ENCODE peak calls at places on chromosomes 2 and 18, in nine cellular contexts. One of them, this sample, is unnamed.

GRCh38 chr2:20618886-20619521 is 31.9 kb downstream of the HS1BP3 start:
- DNase-seq in mammary epithelial cell: no peak
- DNase-seq in left cardiac atrium: no peak
- DNase-seq in HTR-8/SVneo: no peak
- DNase-seq in H1: no peak
- DNase-seq in CD8-positive, alpha-beta memory T cell: no peak
- DNase-seq in activated CD8-positive, alpha-beta memory T cell treated with anti-CD3 and anti-CD28 coated beads for 1 hour: no peak
- DNase-seq in thoracic aorta: no peak
- DNase-seq in cardiac muscle cell: no peak
- DNase-seq in this sample: peak

GRCh38 chr2:168037772-168038171 is 209.6 kb downstream of the STK39 start:
- DNase-seq in H1: no peak
- DNase-seq in cardiac muscle cell: no peak
- DNase-seq in CD8-positive, alpha-beta memory T cell: no peak
- DNase-seq in left cardiac atrium: no peak
- DNase-seq in activated CD8-positive, alpha-beta memory T cell treated with anti-CD3 and anti-CD28 coated beads for 1 hour: no peak
- DNase-seq in mammary epithelial cell: no peak
- DNase-seq in HTR-8/SVneo: no peak
- DNase-seq in thoracic aorta: no peak
- DNase-seq in this sample: no peak

GRCh38 chr2:230097841-230098240 is 29.1 kb upstream of the SLC16A14 start:
- DNase-seq in cardiac muscle cell: no peak
- DNase-seq in left cardiac atrium: no peak
- DNase-seq in HTR-8/SVneo: no peak
- DNase-seq in H1: no peak
- DNase-seq in activated CD8-positive, alpha-beta memory T cell treated with anti-CD3 and anti-CD28 coated beads for 1 hour: no peak
- DNase-seq in thoracic aorta: no peak
- DNase-seq in CD8-positive, alpha-beta memory T cell: no peak
- DNase-seq in mammary epithelial cell: no peak
- DNase-seq in this sample: no peak

GRCh38 chr2:189799531-189799930 is 15.3 kb downstream of the PMS1 start:
- DNase-seq in HTR-8/SVneo: peak
- DNase-seq in CD8-positive, alpha-beta memory T cell: no peak
- DNase-seq in cardiac muscle cell: no peak
- DNase-seq in thoracic aorta: no peak
- DNase-seq in H1: no peak
- DNase-seq in activated CD8-positive, alpha-beta memory T cell treated with anti-CD3 and anti-CD28 coated beads for 1 hour: no peak
- DNase-seq in mammary epithelial cell: peak
- DNase-seq in left cardiac atrium: no peak
- DNase-seq in this sample: no peak

GRCh38 chr2:98065804-98066203 is 21.2 kb upstream of the VWA3B start:
- DNase-seq in CD8-positive, alpha-beta memory T cell: no peak
- DNase-seq in H1: no peak
- DNase-seq in mammary epithelial cell: no peak
- DNase-seq in HTR-8/SVneo: no peak
- DNase-seq in activated CD8-positive, alpha-beta memory T cell treated with anti-CD3 and anti-CD28 coated beads for 1 hour: no peak
- DNase-seq in thoracic aorta: no peak
- DNase-seq in left cardiac atrium: no peak
- DNase-seq in cardiac muscle cell: no peak
- DNase-seq in this sample: no peak

GRCh38 chr2:102142829-102143449 is 393 bp downstream of the IL1R1 start:
- DNase-seq in CD8-positive, alpha-beta memory T cell: no peak
- DNase-seq in cardiac muscle cell: no peak
- DNase-seq in mammary epithelial cell: peak
- DNase-seq in left cardiac atrium: no peak
- DNase-seq in H1: no peak
- DNase-seq in activated CD8-positive, alpha-beta memory T cell treated with anti-CD3 and anti-CD28 coated beads for 1 hour: no peak
- DNase-seq in HTR-8/SVneo: no peak
- DNase-seq in thoracic aorta: no peak
- DNase-seq in this sample: no peak

GRCh38 chr2:27736031-27736889 is 35.3 kb upstream of the MRPL33 start:
- DNase-seq in CD8-positive, alpha-beta memory T cell: no peak
- DNase-seq in left cardiac atrium: no peak
- DNase-seq in cardiac muscle cell: no peak
- DNase-seq in H1: no peak
- DNase-seq in HTR-8/SVneo: no peak
- DNase-seq in thoracic aorta: no peak
- DNase-seq in mammary epithelial cell: no peak
- DNase-seq in activated CD8-positive, alpha-beta memory T cell treated with anti-CD3 and anti-CD28 coated beads for 1 hour: no peak
- DNase-seq in this sample: peak

GRCh38 chr2:240856151-240856980 is 12.3 kb upstream of the AGXT start:
- DNase-seq in activated CD8-positive, alpha-beta memory T cell treated with anti-CD3 and anti-CD28 coated beads for 1 hour: no peak
- DNase-seq in HTR-8/SVneo: no peak
- DNase-seq in H1: peak
- DNase-seq in mammary epithelial cell: no peak
- DNase-seq in CD8-positive, alpha-beta memory T cell: no peak
- DNase-seq in cardiac muscle cell: no peak
- DNase-seq in thoracic aorta: no peak
- DNase-seq in left cardiac atrium: no peak
- DNase-seq in this sample: peak

GRCh38 chr18:36499938-36500337 is 202.4 kb downstream of the FHOD3 start:
- DNase-seq in cardiac muscle cell: no peak
- DNase-seq in HTR-8/SVneo: no peak
- DNase-seq in left cardiac atrium: no peak
- DNase-seq in activated CD8-positive, alpha-beta memory T cell treated with anti-CD3 and anti-CD28 coated beads for 1 hour: no peak
- DNase-seq in CD8-positive, alpha-beta memory T cell: no peak
- DNase-seq in H1: no peak
- DNase-seq in mammary epithelial cell: peak
- DNase-seq in thoracic aorta: no peak
- DNase-seq in this sample: no peak

GRCh38 chr2:3242747-3243369 is 134.8 kb downstream of the EIPR1 start:
- DNase-seq in HTR-8/SVneo: no peak
- DNase-seq in activated CD8-positive, alpha-beta memory T cell treated with anti-CD3 and anti-CD28 coated beads for 1 hour: peak
- DNase-seq in left cardiac atrium: no peak
- DNase-seq in mammary epithelial cell: no peak
- DNase-seq in H1: no peak
- DNase-seq in thoracic aorta: no peak
- DNase-seq in CD8-positive, alpha-beta memory T cell: peak
- DNase-seq in cardiac muscle cell: no peak
- DNase-seq in this sample: no peak

GRCh38 chr18:68489018-68489792 is 225.7 kb downstream of the TMX3 start:
- DNase-seq in HTR-8/SVneo: no peak
- DNase-seq in H1: peak
- DNase-seq in cardiac muscle cell: no peak
- DNase-seq in mammary epithelial cell: no peak
- DNase-seq in left cardiac atrium: no peak
- DNase-seq in CD8-positive, alpha-beta memory T cell: no peak
- DNase-seq in thoracic aorta: no peak
- DNase-seq in activated CD8-positive, alpha-beta memory T cell treated with anti-CD3 and anti-CD28 coated beads for 1 hour: no peak
- DNase-seq in this sample: no peak

GRCh38 chr18:58051765-58052460 is 7.9 kb downstream of the NEDD4L start:
- DNase-seq in H1: no peak
- DNase-seq in left cardiac atrium: no peak
- DNase-seq in HTR-8/SVneo: no peak
- DNase-seq in activated CD8-positive, alpha-beta memory T cell treated with anti-CD3 and anti-CD28 coated beads for 1 hour: no peak
- DNase-seq in CD8-positive, alpha-beta memory T cell: no peak
- DNase-seq in cardiac muscle cell: no peak
- DNase-seq in mammary epithelial cell: peak
- DNase-seq in thoracic aorta: no peak
- DNase-seq in this sample: no peak

GRCh38 chr2:191946471-191947182 is 99.7 kb upstream of the CAVIN2 start:
- DNase-seq in CD8-positive, alpha-beta memory T cell: no peak
- DNase-seq in cardiac muscle cell: no peak
- DNase-seq in H1: no peak
- DNase-seq in mammary epithelial cell: no peak
- DNase-seq in thoracic aorta: no peak
- DNase-seq in activated CD8-positive, alpha-beta memory T cell treated with anti-CD3 and anti-CD28 coated beads for 1 hour: no peak
- DNase-seq in HTR-8/SVneo: no peak
- DNase-seq in left cardiac atrium: no peak
- DNase-seq in this sample: no peak

GRCh38 chr2:70686577-70687460 is 81.2 kb downstream of the ADD2 start:
- DNase-seq in left cardiac atrium: peak
- DNase-seq in HTR-8/SVneo: peak
- DNase-seq in mammary epithelial cell: peak
- DNase-seq in H1: peak
- DNase-seq in activated CD8-positive, alpha-beta memory T cell treated with anti-CD3 and anti-CD28 coated beads for 1 hour: no peak
- DNase-seq in cardiac muscle cell: peak
- DNase-seq in CD8-positive, alpha-beta memory T cell: no peak
- DNase-seq in thoracic aorta: no peak
- DNase-seq in this sample: peak

GRCh38 chr18:69674292-69674877 is 273.3 kb downstream of the CD226 start:
- DNase-seq in H1: no peak
- DNase-seq in cardiac muscle cell: no peak
- DNase-seq in activated CD8-positive, alpha-beta memory T cell treated with anti-CD3 and anti-CD28 coated beads for 1 hour: no peak
- DNase-seq in mammary epithelial cell: no peak
- DNase-seq in thoracic aorta: no peak
- DNase-seq in left cardiac atrium: no peak
- DNase-seq in CD8-positive, alpha-beta memory T cell: no peak
- DNase-seq in HTR-8/SVneo: no peak
- DNase-seq in this sample: no peak

GRCh38 chr18:46676162-46676830 is 19.3 kb upstream of the LOXHD1 start:
- DNase-seq in thoracic aorta: no peak
- DNase-seq in H1: peak
- DNase-seq in CD8-positive, alpha-beta memory T cell: no peak
- DNase-seq in mammary epithelial cell: no peak
- DNase-seq in activated CD8-positive, alpha-beta memory T cell treated with anti-CD3 and anti-CD28 coated beads for 1 hour: no peak
- DNase-seq in cardiac muscle cell: no peak
- DNase-seq in left cardiac atrium: no peak
- DNase-seq in HTR-8/SVneo: no peak
- DNase-seq in this sample: no peak

GRCh38 chr18:57921708-57922107 is 118.6 kb upstream of the ATP8B1 start:
- DNase-seq in left cardiac atrium: no peak
- DNase-seq in H1: no peak
- DNase-seq in cardiac muscle cell: no peak
- DNase-seq in activated CD8-positive, alpha-beta memory T cell treated with anti-CD3 and anti-CD28 coated beads for 1 hour: no peak
- DNase-seq in mammary epithelial cell: peak
- DNase-seq in HTR-8/SVneo: no peak
- DNase-seq in CD8-positive, alpha-beta memory T cell: no peak
- DNase-seq in thoracic aorta: no peak
- DNase-seq in this sample: no peak